ENCODE peak calls at places on chromosomes 2 and 18, in five cellular contexts. K is Kasumi-1; D is coronary artery; T is HFFc6; O is activated CD4-positive, CD25-positive, alpha-beta regulatory T cell. J is an unnamed sample.

GRCh38 chr2:233165895-233166661 is 85.4 kb upstream of the ATG16L1 start:
- DNase-seq in K (peak; percentile 57), D (no peak), T (no peak), O (no peak), J (no peak)

GRCh38 chr18:2909431-2910140 is 62.8 kb downstream of the EMILIN2 start:
- DNase-seq in K (no peak), D (peak; percentile 56), T (no peak), O (no peak), J (no peak)

GRCh38 chr2:170505631-170506270 is 209.4 kb upstream of the SP5 start:
- DNase-seq in K (no peak), D (no peak), T (no peak), O (no peak), J (no peak)

GRCh38 chr18:62282188-62282629 is 42.9 kb upstream of the TNFRSF11A start:
- DNase-seq in K (no peak), D (no peak), T (peak; percentile 65), O (no peak), J (no peak)

GRCh38 chr2:39625927-39626270 is 39.8 kb upstream of the TMEM178A start:
- DNase-seq in K (no peak), D (no peak), T (no peak), O (no peak), J (no peak)

GRCh38 chr2:30356061-30356460 is 91.0 kb upstream of the LCLAT1 start:
- DNase-seq in K (no peak), D (no peak), T (no peak), O (no peak), J (peak; percentile 28)

GRCh38 chr18:7576685-7577084 is 9.6 kb downstream of the PTPRM start:
- DNase-seq in K (no peak), D (no peak), T (peak; percentile 55), O (no peak), J (no peak)

GRCh38 chr18:73563345-73563744 is 584.3 kb downstream of the FBXO15 start:
- DNase-seq in K (no peak), D (no peak), T (peak; percentile 54), O (no peak), J (no peak)